ENCODE peak calls at places on chromosomes 11 and 22, in four cellular contexts. Q is heart left ventricle, E is neural progenitor cell, U is IMR-90. L is an unnamed sample.

GRCh38 chr11:115760921-115761320 is 256.7 kb upstream of the CADM1 start:
- DNase-seq in Q (no peak), E (peak; percentile 60), U (no peak), L (no peak)

GRCh38 chr11:8337396-8337795 is 73.7 kb upstream of the LMO1 start:
- DNase-seq in Q (no peak), E (no peak), U (no peak), L (no peak)

GRCh38 chr22:30435674-30436126 is 10.1 kb downstream of the MTFP1 start:
- DNase-seq in Q (no peak), E (no peak), U (no peak), L (peak; percentile 93)

GRCh38 chr11:112297248-112297866 is 36.7 kb upstream of the PLET1 start:
- DNase-seq in Q (no peak), E (no peak), U (no peak), L (no peak)

GRCh38 chr11:128627666-128628342 is 40.4 kb upstream of the ETS1 start:
- DNase-seq in Q (no peak), E (no peak), U (no peak), L (no peak)

GRCh38 chr11:130315354-130315970 is 745 bp upstream of the ZBTB44 start:
- DNase-seq in Q (peak; percentile 32), E (peak; percentile 34), U (no peak), L (peak; percentile 57)

GRCh38 chr11:133945087-133945974 is 11.4 kb downstream of the IGSF9B start:
- DNase-seq in Q (peak; percentile 86), E (no peak), U (peak; percentile 14), L (peak; percentile 30)

GRCh38 chr22:37176464-37177061 is 11.5 kb downstream of the C1QTNF6 start:
- DNase-seq in Q (peak; percentile 81), E (no peak), U (peak; percentile 78), L (peak; percentile 53)

GRCh38 chr11:69166186-69167115 is 10.7 kb downstream of the SMIM38 start:
- DNase-seq in Q (peak; percentile 77), E (peak; percentile 34), U (peak; percentile 93), L (peak; percentile 19)

GRCh38 chr11:111001091-111001430 is 244.5 kb upstream of the POU2AF2 start:
- DNase-seq in Q (no peak), E (no peak), U (peak; percentile 14), L (no peak)

GRCh38 chr11:33712436-33712835 is 11.8 kb upstream of the C11orf91 start:
- DNase-seq in Q (no peak), E (no peak), U (no peak), L (no peak)

GRCh38 chr11:69241075-69241740 is 52.7 kb upstream of the MYEOV start:
- DNase-seq in Q (no peak), E (no peak), U (no peak), L (peak; percentile 25)

GRCh38 chr22:41822289-41823057 is 10.4 kb upstream of the SREBF2 start:
- DNase-seq in Q (no peak), E (peak; percentile 35), U (peak; percentile 82), L (no peak)

GRCh38 chr11:131041331-131042040 is 125.2 kb upstream of the SNX19 start:
- DNase-seq in Q (no peak), E (no peak), U (no peak), L (no peak)

GRCh38 chr22:40364431-40364830 is 6.0 kb upstream of the SGSM3 start:
- DNase-seq in Q (no peak), E (no peak), U (no peak), L (no peak)

GRCh38 chr11:13189561-13190435 is 87.8 kb upstream of the BMAL1 start:
- DNase-seq in Q (no peak), E (no peak), U (no peak), L (no peak)

GRCh38 chr11:111676878-111677585 is 74.8 kb downstream of the SIK2 start:
- DNase-seq in Q (no peak), E (no peak), U (peak; percentile 43), L (no peak)

GRCh38 chr11:87368151-87368550 is 330.4 kb downstream of the TMEM135 start:
- DNase-seq in Q (peak; percentile 39), E (no peak), U (no peak), L (no peak)

GRCh38 chr11:6812391-6813005 is 13.0 kb upstream of the OR6A2 start:
- DNase-seq in Q (no peak), E (peak; percentile 51), U (peak; percentile 34), L (no peak)

GRCh38 chr11:70456921-70457532 is 58.7 kb downstream of the CTTN start:
- DNase-seq in Q (no peak), E (no peak), U (peak; percentile 31), L (no peak)

GRCh38 chr22:30423296-30423958 is 2.1 kb upstream of the MTFP1 start:
- DNase-seq in Q (no peak), E (no peak), U (no peak), L (peak; percentile 70)

GRCh38 chr11:34397120-34397519 is 39.3 kb upstream of the ABTB2 start:
- DNase-seq in Q (no peak), E (no peak), U (no peak), L (no peak)

GRCh38 chr22:17267661-17268330 is 48.6 kb upstream of the ADA2 start:
- DNase-seq in Q (no peak), E (no peak), U (no peak), L (no peak)

GRCh38 chr22:27752141-27752540 is 49.4 kb downstream of the MN1 start:
- DNase-seq in Q (peak; percentile 4), E (no peak), U (no peak), L (no peak)

GRCh38 chr11:8031248-8032115 is 44.3 kb downstream of the EIF3F start:
- DNase-seq in Q (no peak), E (no peak), U (no peak), L (no peak)

GRCh38 chr22:39396797-39397195 is 2.8 kb upstream of the TAB1 start:
- DNase-seq in Q (no peak), E (no peak), U (no peak), L (no peak)

GRCh38 chr11:13047884-13048283 is 38.8 kb downstream of the RASSF10 start:
- DNase-seq in Q (no peak), E (no peak), U (no peak), L (no peak)

GRCh38 chr11:74460065-74460464 is 7.3 kb downstream of the KCNE3 start:
- DNase-seq in Q (no peak), E (no peak), U (no peak), L (no peak)

GRCh38 chr11:68678031-68678441 is 6.3 kb upstream of the GAL start:
- DNase-seq in Q (no peak), E (no peak), U (no peak), L (no peak)

GRCh38 chr11:57425565-57426438 is 1.1 kb downstream of the SLC43A3 start:
- DNase-seq in Q (peak; percentile 70), E (no peak), U (peak; percentile 14), L (peak; percentile 53)

GRCh38 chr11:1296287-1296686 is 13.1 kb downstream of the TOLLIP start:
- DNase-seq in Q (no peak), E (no peak), U (no peak), L (no peak)

GRCh38 chr11:22304337-22304961 is 33.7 kb upstream of the SLC17A6 start:
- DNase-seq in Q (no peak), E (peak; percentile 55), U (peak; percentile 23), L (no peak)

DNA sequence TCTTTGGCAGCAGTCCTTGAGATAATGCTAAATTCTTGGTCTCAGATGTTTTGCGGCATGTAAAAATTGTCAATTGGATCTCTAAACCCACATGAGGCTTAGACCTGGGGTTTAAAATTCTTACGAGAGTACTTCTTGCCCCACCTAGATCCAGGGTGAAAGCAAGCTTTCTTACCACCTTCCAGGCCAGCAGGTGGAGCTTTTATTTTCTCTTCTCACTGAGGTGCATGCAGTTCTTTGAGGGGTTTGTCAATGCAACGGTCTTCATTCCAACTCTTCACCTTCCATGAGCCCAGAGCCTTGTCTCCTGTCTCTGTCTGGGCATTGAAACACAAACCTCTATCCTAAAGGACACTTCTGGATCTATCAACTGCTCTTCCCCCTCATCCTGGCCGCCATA is 154.1 kb downstream of the MYO18B start:
- DNase-seq in Q (no peak), E (peak; percentile 16), U (no peak), L (no peak)
- TF ChIP-seq CTCF in Q (no peak), E (peak; percentile 37), U (no peak), L (no peak)

GRCh38 chr11:76247091-76247490 is 40.8 kb upstream of the WNT11 start:
- DNase-seq in Q (no peak), E (no peak), U (no peak), L (no peak)
- H3K27me3 ChIP-seq in Q (no peaks in the 10 kb centered on the region), E (peaks cover 19% of the 10 kb centered on the region), U (peaks cover 75% of the 10 kb centered on the region), L (no peaks in the 10 kb centered on the region)

DNA sequence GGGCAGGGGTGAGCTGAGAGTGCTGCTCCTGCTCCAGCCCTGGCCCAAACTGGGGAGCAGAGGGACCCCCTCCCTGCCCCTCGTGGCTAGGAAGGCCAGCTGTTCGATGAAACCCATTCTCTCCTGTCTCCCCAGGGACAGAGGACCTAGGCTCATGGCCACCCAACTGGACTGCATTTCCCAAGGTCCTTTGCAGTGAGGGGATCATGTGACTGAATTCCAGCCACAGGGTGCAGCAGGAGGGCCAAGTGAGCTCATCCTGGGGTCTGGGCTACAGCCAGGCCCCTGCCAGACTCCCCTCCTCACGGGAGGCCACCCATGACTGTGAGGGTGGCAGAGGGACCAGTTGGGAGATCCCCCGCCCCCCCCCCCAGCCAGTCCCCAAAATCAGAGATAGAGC is 777.6 kb downstream of the TBC1D22A start:
- DNase-seq in Q (no peak), E (no peak), U (no peak), L (no peak)
- H3K9me3 ChIP-seq in Q (no peaks in the 10 kb centered on the region), E (peaks cover 10% of the 10 kb centered on the region), U (peaks cover 34% of the 10 kb centered on the region), L (no peaks in the 10 kb centered on the region)

GRCh38 chr11:67642148-67642475 is 2.5 kb upstream of the TBX10 start:
- DNase-seq in Q (no peak), E (no peak), U (no peak), L (no peak)

GRCh38 chr11:67644472-67645418 is 5.2 kb upstream of the TBX10 start:
- DNase-seq in Q (no peak), E (no peak), U (no peak), L (no peak)

GRCh38 chr11:67642490-67643120 is 3.0 kb upstream of the TBX10 start:
- DNase-seq in Q (no peak), E (no peak), U (no peak), L (no peak)

GRCh38 chr11:67645521-67646457 is 4.7 kb downstream of the ACY3 start:
- DNase-seq in Q (no peak), E (no peak), U (no peak), L (no peak)

GRCh38 chr11:67644042-67644441 is 4.5 kb upstream of the TBX10 start:
- DNase-seq in Q (no peak), E (peak; percentile 55), U (no peak), L (no peak)
- TF ChIP-seq CTCF in Q (no peak), E (peak; percentile 48), U (peak; percentile 9), L (no peak)

GRCh38 chr11:65982824-65983588 is 19.0 kb downstream of the EIF1AD start:
- DNase-seq in Q (no peak), E (no peak), U (no peak), L (no peak)
- H3K27me3 ChIP-seq in Q (no peaks in the 10 kb centered on the region), E (no peaks in the 10 kb centered on the region), U (no peaks in the 10 kb centered on the region), L (no peaks in the 10 kb centered on the region)

DNA sequence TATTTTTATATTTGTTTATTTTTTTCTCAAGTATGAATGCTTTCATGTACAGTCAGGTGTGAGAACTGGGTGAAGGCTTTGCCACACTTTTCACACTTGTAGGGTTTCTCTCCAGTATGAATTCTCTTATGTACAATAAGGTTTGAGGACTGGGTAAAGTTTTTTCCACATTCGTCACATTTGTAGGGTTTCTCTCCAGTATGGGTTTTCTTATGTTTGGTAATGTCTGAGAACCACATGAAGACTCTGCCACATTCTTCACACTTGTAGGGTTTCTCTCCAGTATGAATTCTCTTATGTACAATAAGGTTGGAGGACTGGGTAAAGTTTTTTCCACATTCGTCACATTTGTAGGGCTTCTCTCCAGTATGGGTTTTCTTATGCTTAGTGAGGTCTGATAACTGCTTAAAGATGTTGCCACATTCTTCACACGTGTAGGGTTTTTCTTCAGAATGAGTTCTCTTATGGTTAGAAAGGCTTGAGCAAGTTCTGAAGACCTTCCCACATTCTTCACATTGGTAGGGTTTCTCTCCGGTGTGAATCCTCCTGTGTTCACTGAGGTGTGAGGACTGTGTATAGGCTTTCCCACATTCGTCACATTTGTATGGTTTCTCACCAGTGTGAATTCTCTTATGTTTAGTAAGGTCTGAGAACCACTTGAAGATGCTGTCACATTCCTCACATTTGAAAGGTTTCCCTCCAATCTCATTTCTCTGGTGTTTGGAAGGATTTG is 19.7 kb downstream of the ZNF195 start:
- DNase-seq in Q (no peak), E (no peak), U (no peak), L (no peak)
- H3K9me3 ChIP-seq in Q (no peaks in the 10 kb centered on the region), E (peaks cover 59% of the 10 kb centered on the region), U (peaks cover 75% of the 10 kb centered on the region), L (peaks cover 79% of the 10 kb centered on the region)